ENCODE peak calls at places on chromosomes 4 and X, in five cellular contexts. One of them, this sample, is unnamed.

GRCh38 chr4:78298618-78299017 is 241.5 kb downstream of the FRAS1 start:
- DNase-seq in colonic mucosa: no peak
- DNase-seq in natural killer cell treated with Interleukin-12 subunit alpha and Interleukin-12 subunit beta and Interleukin-15 and Interleukin-18, amount 100 ng/mL, for 72 hours: no peak
- DNase-seq in stimulated activated CD4-positive, alpha-beta T cell treated with anti-CD3 and anti-CD28 coated beads, Interleukin-1b, Interleukin-23, amount 100 ng/mL, for 24 hours: no peak
- DNase-seq in activated CD8-positive, alpha-beta memory T cell treated with anti-CD3 and anti-CD28 coated beads for 48 hours: no peak
- DNase-seq in this sample: no peak

GRCh38 chrX:23389196-23389792 is 54.6 kb downstream of the PTCHD1 start:
- DNase-seq in colonic mucosa: no peak
- DNase-seq in stimulated activated CD4-positive, alpha-beta T cell treated with anti-CD3 and anti-CD28 coated beads, Interleukin-1b, Interleukin-23, amount 100 ng/mL, for 24 hours: no peak
- DNase-seq in natural killer cell treated with Interleukin-12 subunit alpha and Interleukin-12 subunit beta and Interleukin-15 and Interleukin-18, amount 100 ng/mL, for 72 hours: no peak
- DNase-seq in activated CD8-positive, alpha-beta memory T cell treated with anti-CD3 and anti-CD28 coated beads for 48 hours: no peak
- DNase-seq in this sample: no peak

GRCh38 chr4:183469936-183470335 is 25.5 kb downstream of the CDKN2AIP start:
- DNase-seq in stimulated activated CD4-positive, alpha-beta T cell treated with anti-CD3 and anti-CD28 coated beads, Interleukin-1b, Interleukin-23, amount 100 ng/mL, for 24 hours: no peak
- DNase-seq in natural killer cell treated with Interleukin-12 subunit alpha and Interleukin-12 subunit beta and Interleukin-15 and Interleukin-18, amount 100 ng/mL, for 72 hours: no peak
- DNase-seq in activated CD8-positive, alpha-beta memory T cell treated with anti-CD3 and anti-CD28 coated beads for 48 hours: no peak
- DNase-seq in colonic mucosa: no peak
- DNase-seq in this sample: peak

GRCh38 chrX:51836823-51837222 is 56.6 kb upstream of the MAGED1 start:
- DNase-seq in stimulated activated CD4-positive, alpha-beta T cell treated with anti-CD3 and anti-CD28 coated beads, Interleukin-1b, Interleukin-23, amount 100 ng/mL, for 24 hours: no peak
- DNase-seq in natural killer cell treated with Interleukin-12 subunit alpha and Interleukin-12 subunit beta and Interleukin-15 and Interleukin-18, amount 100 ng/mL, for 72 hours: no peak
- DNase-seq in colonic mucosa: peak
- DNase-seq in activated CD8-positive, alpha-beta memory T cell treated with anti-CD3 and anti-CD28 coated beads for 48 hours: no peak
- DNase-seq in this sample: no peak

GRCh38 chr4:10783351-10783750 is 98.8 kb upstream of the CLNK start:
- DNase-seq in activated CD8-positive, alpha-beta memory T cell treated with anti-CD3 and anti-CD28 coated beads for 48 hours: no peak
- DNase-seq in natural killer cell treated with Interleukin-12 subunit alpha and Interleukin-12 subunit beta and Interleukin-15 and Interleukin-18, amount 100 ng/mL, for 72 hours: no peak
- DNase-seq in stimulated activated CD4-positive, alpha-beta T cell treated with anti-CD3 and anti-CD28 coated beads, Interleukin-1b, Interleukin-23, amount 100 ng/mL, for 24 hours: no peak
- DNase-seq in colonic mucosa: no peak
- DNase-seq in this sample: no peak

GRCh38 chr4:43835869-43836268 is 612.7 kb downstream of the KCTD8 start:
- DNase-seq in activated CD8-positive, alpha-beta memory T cell treated with anti-CD3 and anti-CD28 coated beads for 48 hours: no peak
- DNase-seq in colonic mucosa: no peak
- DNase-seq in stimulated activated CD4-positive, alpha-beta T cell treated with anti-CD3 and anti-CD28 coated beads, Interleukin-1b, Interleukin-23, amount 100 ng/mL, for 24 hours: no peak
- DNase-seq in natural killer cell treated with Interleukin-12 subunit alpha and Interleukin-12 subunit beta and Interleukin-15 and Interleukin-18, amount 100 ng/mL, for 72 hours: no peak
- DNase-seq in this sample: no peak

GRCh38 chr4:88002786-88003185 is 4.6 kb upstream of the PKD2 start:
- DNase-seq in stimulated activated CD4-positive, alpha-beta T cell treated with anti-CD3 and anti-CD28 coated beads, Interleukin-1b, Interleukin-23, amount 100 ng/mL, for 24 hours: no peak
- DNase-seq in colonic mucosa: no peak
- DNase-seq in natural killer cell treated with Interleukin-12 subunit alpha and Interleukin-12 subunit beta and Interleukin-15 and Interleukin-18, amount 100 ng/mL, for 72 hours: no peak
- DNase-seq in activated CD8-positive, alpha-beta memory T cell treated with anti-CD3 and anti-CD28 coated beads for 48 hours: no peak
- DNase-seq in this sample: no peak

GRCh38 chrX:28697732-28698131 is 110.5 kb downstream of the IL1RAPL1 start:
- DNase-seq in activated CD8-positive, alpha-beta memory T cell treated with anti-CD3 and anti-CD28 coated beads for 48 hours: no peak
- DNase-seq in stimulated activated CD4-positive, alpha-beta T cell treated with anti-CD3 and anti-CD28 coated beads, Interleukin-1b, Interleukin-23, amount 100 ng/mL, for 24 hours: no peak
- DNase-seq in natural killer cell treated with Interleukin-12 subunit alpha and Interleukin-12 subunit beta and Interleukin-15 and Interleukin-18, amount 100 ng/mL, for 72 hours: no peak
- DNase-seq in colonic mucosa: no peak
- DNase-seq in this sample: no peak

GRCh38 chr4:10403633-10404445 is 53.4 kb downstream of the ZNF518B start:
- DNase-seq in activated CD8-positive, alpha-beta memory T cell treated with anti-CD3 and anti-CD28 coated beads for 48 hours: no peak
- DNase-seq in natural killer cell treated with Interleukin-12 subunit alpha and Interleukin-12 subunit beta and Interleukin-15 and Interleukin-18, amount 100 ng/mL, for 72 hours: no peak
- DNase-seq in stimulated activated CD4-positive, alpha-beta T cell treated with anti-CD3 and anti-CD28 coated beads, Interleukin-1b, Interleukin-23, amount 100 ng/mL, for 24 hours: no peak
- DNase-seq in colonic mucosa: peak
- DNase-seq in this sample: peak

GRCh38 chrX:65491620-65492019 is 43.0 kb downstream of the LAS1L start:
- DNase-seq in stimulated activated CD4-positive, alpha-beta T cell treated with anti-CD3 and anti-CD28 coated beads, Interleukin-1b, Interleukin-23, amount 100 ng/mL, for 24 hours: no peak
- DNase-seq in natural killer cell treated with Interleukin-12 subunit alpha and Interleukin-12 subunit beta and Interleukin-15 and Interleukin-18, amount 100 ng/mL, for 72 hours: no peak
- DNase-seq in colonic mucosa: no peak
- DNase-seq in activated CD8-positive, alpha-beta memory T cell treated with anti-CD3 and anti-CD28 coated beads for 48 hours: no peak
- DNase-seq in this sample: no peak

GRCh38 chrX:41127476-41128192 is 42.4 kb downstream of the USP9X start:
- DNase-seq in activated CD8-positive, alpha-beta memory T cell treated with anti-CD3 and anti-CD28 coated beads for 48 hours: no peak
- DNase-seq in natural killer cell treated with Interleukin-12 subunit alpha and Interleukin-12 subunit beta and Interleukin-15 and Interleukin-18, amount 100 ng/mL, for 72 hours: no peak
- DNase-seq in stimulated activated CD4-positive, alpha-beta T cell treated with anti-CD3 and anti-CD28 coated beads, Interleukin-1b, Interleukin-23, amount 100 ng/mL, for 24 hours: no peak
- DNase-seq in colonic mucosa: no peak
- DNase-seq in this sample: no peak

GRCh38 chrX:117972681-117973080 is 143.9 kb downstream of the KLHL13 start:
- DNase-seq in colonic mucosa: no peak
- DNase-seq in stimulated activated CD4-positive, alpha-beta T cell treated with anti-CD3 and anti-CD28 coated beads, Interleukin-1b, Interleukin-23, amount 100 ng/mL, for 24 hours: no peak
- DNase-seq in natural killer cell treated with Interleukin-12 subunit alpha and Interleukin-12 subunit beta and Interleukin-15 and Interleukin-18, amount 100 ng/mL, for 72 hours: no peak
- DNase-seq in activated CD8-positive, alpha-beta memory T cell treated with anti-CD3 and anti-CD28 coated beads for 48 hours: no peak
- DNase-seq in this sample: no peak

GRCh38 chr4:18722748-18723191 is 701.2 kb upstream of the LCORL start:
- DNase-seq in stimulated activated CD4-positive, alpha-beta T cell treated with anti-CD3 and anti-CD28 coated beads, Interleukin-1b, Interleukin-23, amount 100 ng/mL, for 24 hours: no peak
- DNase-seq in activated CD8-positive, alpha-beta memory T cell treated with anti-CD3 and anti-CD28 coated beads for 48 hours: no peak
- DNase-seq in natural killer cell treated with Interleukin-12 subunit alpha and Interleukin-12 subunit beta and Interleukin-15 and Interleukin-18, amount 100 ng/mL, for 72 hours: no peak
- DNase-seq in colonic mucosa: no peak
- DNase-seq in this sample: no peak

GRCh38 chrX:475926-476723 is 89.4 kb upstream of the PPP2R3B start:
- DNase-seq in stimulated activated CD4-positive, alpha-beta T cell treated with anti-CD3 and anti-CD28 coated beads, Interleukin-1b, Interleukin-23, amount 100 ng/mL, for 24 hours: no peak
- DNase-seq in activated CD8-positive, alpha-beta memory T cell treated with anti-CD3 and anti-CD28 coated beads for 48 hours: no peak
- DNase-seq in natural killer cell treated with Interleukin-12 subunit alpha and Interleukin-12 subunit beta and Interleukin-15 and Interleukin-18, amount 100 ng/mL, for 72 hours: no peak
- DNase-seq in colonic mucosa: no peak
- DNase-seq in this sample: no peak

GRCh38 chrX:79336869-79337815 is 30.0 kb downstream of the ITM2A start:
- DNase-seq in colonic mucosa: no peak
- DNase-seq in natural killer cell treated with Interleukin-12 subunit alpha and Interleukin-12 subunit beta and Interleukin-15 and Interleukin-18, amount 100 ng/mL, for 72 hours: no peak
- DNase-seq in stimulated activated CD4-positive, alpha-beta T cell treated with anti-CD3 and anti-CD28 coated beads, Interleukin-1b, Interleukin-23, amount 100 ng/mL, for 24 hours: no peak
- DNase-seq in activated CD8-positive, alpha-beta memory T cell treated with anti-CD3 and anti-CD28 coated beads for 48 hours: no peak
- DNase-seq in this sample: no peak

GRCh38 chr4:96103086-96103485 is 263.2 kb downstream of the PDHA2 start:
- DNase-seq in stimulated activated CD4-positive, alpha-beta T cell treated with anti-CD3 and anti-CD28 coated beads, Interleukin-1b, Interleukin-23, amount 100 ng/mL, for 24 hours: no peak
- DNase-seq in colonic mucosa: no peak
- DNase-seq in natural killer cell treated with Interleukin-12 subunit alpha and Interleukin-12 subunit beta and Interleukin-15 and Interleukin-18, amount 100 ng/mL, for 72 hours: no peak
- DNase-seq in activated CD8-positive, alpha-beta memory T cell treated with anti-CD3 and anti-CD28 coated beads for 48 hours: no peak
- DNase-seq in this sample: no peak

GRCh38 chr4:47031713-47032404 is 492 bp downstream of the GABRB1 start:
- DNase-seq in stimulated activated CD4-positive, alpha-beta T cell treated with anti-CD3 and anti-CD28 coated beads, Interleukin-1b, Interleukin-23, amount 100 ng/mL, for 24 hours: no peak
- DNase-seq in colonic mucosa: peak
- DNase-seq in activated CD8-positive, alpha-beta memory T cell treated with anti-CD3 and anti-CD28 coated beads for 48 hours: no peak
- DNase-seq in natural killer cell treated with Interleukin-12 subunit alpha and Interleukin-12 subunit beta and Interleukin-15 and Interleukin-18, amount 100 ng/mL, for 72 hours: no peak
- DNase-seq in this sample: no peak

GRCh38 chr4:40196724-40197281 is at the start of gene RHOH:
- DNase-seq in stimulated activated CD4-positive, alpha-beta T cell treated with anti-CD3 and anti-CD28 coated beads, Interleukin-1b, Interleukin-23, amount 100 ng/mL, for 24 hours: no peak
- DNase-seq in colonic mucosa: peak
- DNase-seq in activated CD8-positive, alpha-beta memory T cell treated with anti-CD3 and anti-CD28 coated beads for 48 hours: no peak
- DNase-seq in natural killer cell treated with Interleukin-12 subunit alpha and Interleukin-12 subunit beta and Interleukin-15 and Interleukin-18, amount 100 ng/mL, for 72 hours: peak
- DNase-seq in this sample: no peak

GRCh38 chrX:53312946-53313745 is 31.8 kb upstream of the IQSEC2 start:
- DNase-seq in activated CD8-positive, alpha-beta memory T cell treated with anti-CD3 and anti-CD28 coated beads for 48 hours: peak
- DNase-seq in stimulated activated CD4-positive, alpha-beta T cell treated with anti-CD3 and anti-CD28 coated beads, Interleukin-1b, Interleukin-23, amount 100 ng/mL, for 24 hours: peak
- DNase-seq in colonic mucosa: peak
- DNase-seq in natural killer cell treated with Interleukin-12 subunit alpha and Interleukin-12 subunit beta and Interleukin-15 and Interleukin-18, amount 100 ng/mL, for 72 hours: no peak
- DNase-seq in this sample: peak

GRCh38 chr4:31111794-31112193 is 391.6 kb downstream of the PCDH7 start:
- DNase-seq in colonic mucosa: no peak
- DNase-seq in activated CD8-positive, alpha-beta memory T cell treated with anti-CD3 and anti-CD28 coated beads for 48 hours: no peak
- DNase-seq in natural killer cell treated with Interleukin-12 subunit alpha and Interleukin-12 subunit beta and Interleukin-15 and Interleukin-18, amount 100 ng/mL, for 72 hours: no peak
- DNase-seq in stimulated activated CD4-positive, alpha-beta T cell treated with anti-CD3 and anti-CD28 coated beads, Interleukin-1b, Interleukin-23, amount 100 ng/mL, for 24 hours: no peak
- DNase-seq in this sample: no peak

GRCh38 chr4:78386679-78387078 is 164.9 kb upstream of the ANXA3 start:
- DNase-seq in stimulated activated CD4-positive, alpha-beta T cell treated with anti-CD3 and anti-CD28 coated beads, Interleukin-1b, Interleukin-23, amount 100 ng/mL, for 24 hours: no peak
- DNase-seq in activated CD8-positive, alpha-beta memory T cell treated with anti-CD3 and anti-CD28 coated beads for 48 hours: no peak
- DNase-seq in natural killer cell treated with Interleukin-12 subunit alpha and Interleukin-12 subunit beta and Interleukin-15 and Interleukin-18, amount 100 ng/mL, for 72 hours: no peak
- DNase-seq in colonic mucosa: no peak
- DNase-seq in this sample: no peak

GRCh38 chrX:9464435-9465371 is at the start of gene TBL1X:
- DNase-seq in natural killer cell treated with Interleukin-12 subunit alpha and Interleukin-12 subunit beta and Interleukin-15 and Interleukin-18, amount 100 ng/mL, for 72 hours: peak
- DNase-seq in stimulated activated CD4-positive, alpha-beta T cell treated with anti-CD3 and anti-CD28 coated beads, Interleukin-1b, Interleukin-23, amount 100 ng/mL, for 24 hours: no peak
- DNase-seq in activated CD8-positive, alpha-beta memory T cell treated with anti-CD3 and anti-CD28 coated beads for 48 hours: peak
- DNase-seq in colonic mucosa: peak
- DNase-seq in this sample: peak

GRCh38 chr4:78945638-78946179 is 6.5 kb upstream of the PAQR3 start:
- DNase-seq in colonic mucosa: no peak
- DNase-seq in stimulated activated CD4-positive, alpha-beta T cell treated with anti-CD3 and anti-CD28 coated beads, Interleukin-1b, Interleukin-23, amount 100 ng/mL, for 24 hours: no peak
- DNase-seq in activated CD8-positive, alpha-beta memory T cell treated with anti-CD3 and anti-CD28 coated beads for 48 hours: no peak
- DNase-seq in natural killer cell treated with Interleukin-12 subunit alpha and Interleukin-12 subunit beta and Interleukin-15 and Interleukin-18, amount 100 ng/mL, for 72 hours: no peak
- DNase-seq in this sample: no peak

GRCh38 chr4:865121-865465 is 39.2 kb upstream of the CPLX1 start:
- DNase-seq in natural killer cell treated with Interleukin-12 subunit alpha and Interleukin-12 subunit beta and Interleukin-15 and Interleukin-18, amount 100 ng/mL, for 72 hours: no peak
- DNase-seq in colonic mucosa: no peak
- DNase-seq in activated CD8-positive, alpha-beta memory T cell treated with anti-CD3 and anti-CD28 coated beads for 48 hours: no peak
- DNase-seq in stimulated activated CD4-positive, alpha-beta T cell treated with anti-CD3 and anti-CD28 coated beads, Interleukin-1b, Interleukin-23, amount 100 ng/mL, for 24 hours: no peak
- DNase-seq in this sample: no peak

GRCh38 chr4:3041192-3042142 is 32.9 kb downstream of the HTT-AS start:
- DNase-seq in colonic mucosa: peak
- DNase-seq in natural killer cell treated with Interleukin-12 subunit alpha and Interleukin-12 subunit beta and Interleukin-15 and Interleukin-18, amount 100 ng/mL, for 72 hours: peak
- DNase-seq in stimulated activated CD4-positive, alpha-beta T cell treated with anti-CD3 and anti-CD28 coated beads, Interleukin-1b, Interleukin-23, amount 100 ng/mL, for 24 hours: no peak
- DNase-seq in activated CD8-positive, alpha-beta memory T cell treated with anti-CD3 and anti-CD28 coated beads for 48 hours: peak
- DNase-seq in this sample: peak

GRCh38 chr4:147639388-147639787 is 22.2 kb downstream of the TMEM184C start:
- DNase-seq in natural killer cell treated with Interleukin-12 subunit alpha and Interleukin-12 subunit beta and Interleukin-15 and Interleukin-18, amount 100 ng/mL, for 72 hours: no peak
- DNase-seq in activated CD8-positive, alpha-beta memory T cell treated with anti-CD3 and anti-CD28 coated beads for 48 hours: no peak
- DNase-seq in colonic mucosa: no peak
- DNase-seq in stimulated activated CD4-positive, alpha-beta T cell treated with anti-CD3 and anti-CD28 coated beads, Interleukin-1b, Interleukin-23, amount 100 ng/mL, for 24 hours: no peak
- DNase-seq in this sample: no peak

GRCh38 chr4:150971901-150972300 is 43.2 kb downstream of the LRBA start:
- DNase-seq in activated CD8-positive, alpha-beta memory T cell treated with anti-CD3 and anti-CD28 coated beads for 48 hours: no peak
- DNase-seq in stimulated activated CD4-positive, alpha-beta T cell treated with anti-CD3 and anti-CD28 coated beads, Interleukin-1b, Interleukin-23, amount 100 ng/mL, for 24 hours: no peak
- DNase-seq in natural killer cell treated with Interleukin-12 subunit alpha and Interleukin-12 subunit beta and Interleukin-15 and Interleukin-18, amount 100 ng/mL, for 72 hours: no peak
- DNase-seq in colonic mucosa: no peak
- DNase-seq in this sample: no peak

GRCh38 chr4:41532880-41533279 is 5.1 kb upstream of the LIMCH1 start:
- DNase-seq in natural killer cell treated with Interleukin-12 subunit alpha and Interleukin-12 subunit beta and Interleukin-15 and Interleukin-18, amount 100 ng/mL, for 72 hours: no peak
- DNase-seq in activated CD8-positive, alpha-beta memory T cell treated with anti-CD3 and anti-CD28 coated beads for 48 hours: no peak
- DNase-seq in stimulated activated CD4-positive, alpha-beta T cell treated with anti-CD3 and anti-CD28 coated beads, Interleukin-1b, Interleukin-23, amount 100 ng/mL, for 24 hours: no peak
- DNase-seq in colonic mucosa: no peak
- DNase-seq in this sample: no peak

GRCh38 chr4:13866881-13867280 is 239.4 kb upstream of the BOD1L1 start:
- DNase-seq in activated CD8-positive, alpha-beta memory T cell treated with anti-CD3 and anti-CD28 coated beads for 48 hours: no peak
- DNase-seq in stimulated activated CD4-positive, alpha-beta T cell treated with anti-CD3 and anti-CD28 coated beads, Interleukin-1b, Interleukin-23, amount 100 ng/mL, for 24 hours: no peak
- DNase-seq in colonic mucosa: no peak
- DNase-seq in natural killer cell treated with Interleukin-12 subunit alpha and Interleukin-12 subunit beta and Interleukin-15 and Interleukin-18, amount 100 ng/mL, for 72 hours: no peak
- DNase-seq in this sample: no peak

GRCh38 chrX:17052210-17052609 is 105.8 kb downstream of the REPS2 start:
- DNase-seq in stimulated activated CD4-positive, alpha-beta T cell treated with anti-CD3 and anti-CD28 coated beads, Interleukin-1b, Interleukin-23, amount 100 ng/mL, for 24 hours: no peak
- DNase-seq in natural killer cell treated with Interleukin-12 subunit alpha and Interleukin-12 subunit beta and Interleukin-15 and Interleukin-18, amount 100 ng/mL, for 72 hours: no peak
- DNase-seq in activated CD8-positive, alpha-beta memory T cell treated with anti-CD3 and anti-CD28 coated beads for 48 hours: no peak
- DNase-seq in colonic mucosa: no peak
- DNase-seq in this sample: no peak

GRCh38 chr4:87559090-87559837 is 30.1 kb upstream of the SPARCL1 start:
- DNase-seq in activated CD8-positive, alpha-beta memory T cell treated with anti-CD3 and anti-CD28 coated beads for 48 hours: no peak
- DNase-seq in stimulated activated CD4-positive, alpha-beta T cell treated with anti-CD3 and anti-CD28 coated beads, Interleukin-1b, Interleukin-23, amount 100 ng/mL, for 24 hours: no peak
- DNase-seq in natural killer cell treated with Interleukin-12 subunit alpha and Interleukin-12 subunit beta and Interleukin-15 and Interleukin-18, amount 100 ng/mL, for 72 hours: peak
- DNase-seq in colonic mucosa: no peak
- DNase-seq in this sample: peak

GRCh38 chr4:132958457-132959263 is 190.4 kb upstream of the PCDH10 start:
- DNase-seq in colonic mucosa: no peak
- DNase-seq in activated CD8-positive, alpha-beta memory T cell treated with anti-CD3 and anti-CD28 coated beads for 48 hours: no peak
- DNase-seq in natural killer cell treated with Interleukin-12 subunit alpha and Interleukin-12 subunit beta and Interleukin-15 and Interleukin-18, amount 100 ng/mL, for 72 hours: no peak
- DNase-seq in stimulated activated CD4-positive, alpha-beta T cell treated with anti-CD3 and anti-CD28 coated beads, Interleukin-1b, Interleukin-23, amount 100 ng/mL, for 24 hours: no peak
- DNase-seq in this sample: no peak

GRCh38 chrX:14017399-14017798 is 12.3 kb downstream of the GEMIN8 start:
- DNase-seq in colonic mucosa: no peak
- DNase-seq in natural killer cell treated with Interleukin-12 subunit alpha and Interleukin-12 subunit beta and Interleukin-15 and Interleukin-18, amount 100 ng/mL, for 72 hours: no peak
- DNase-seq in activated CD8-positive, alpha-beta memory T cell treated with anti-CD3 and anti-CD28 coated beads for 48 hours: no peak
- DNase-seq in stimulated activated CD4-positive, alpha-beta T cell treated with anti-CD3 and anti-CD28 coated beads, Interleukin-1b, Interleukin-23, amount 100 ng/mL, for 24 hours: no peak
- DNase-seq in this sample: no peak

GRCh38 chrX:68672581-68673318 is 25.3 kb downstream of the STARD8 start:
- DNase-seq in natural killer cell treated with Interleukin-12 subunit alpha and Interleukin-12 subunit beta and Interleukin-15 and Interleukin-18, amount 100 ng/mL, for 72 hours: no peak
- DNase-seq in stimulated activated CD4-positive, alpha-beta T cell treated with anti-CD3 and anti-CD28 coated beads, Interleukin-1b, Interleukin-23, amount 100 ng/mL, for 24 hours: no peak
- DNase-seq in colonic mucosa: no peak
- DNase-seq in activated CD8-positive, alpha-beta memory T cell treated with anti-CD3 and anti-CD28 coated beads for 48 hours: no peak
- DNase-seq in this sample: no peak

GRCh38 chr4:3791910-3792542 is 25.8 kb downstream of the ADRA2C start:
- DNase-seq in colonic mucosa: peak
- DNase-seq in activated CD8-positive, alpha-beta memory T cell treated with anti-CD3 and anti-CD28 coated beads for 48 hours: no peak
- DNase-seq in stimulated activated CD4-positive, alpha-beta T cell treated with anti-CD3 and anti-CD28 coated beads, Interleukin-1b, Interleukin-23, amount 100 ng/mL, for 24 hours: no peak
- DNase-seq in natural killer cell treated with Interleukin-12 subunit alpha and Interleukin-12 subunit beta and Interleukin-15 and Interleukin-18, amount 100 ng/mL, for 72 hours: no peak
- DNase-seq in this sample: peak

This sample was measured in Calu3.